ENCODE peak calls at places on chromosomes 2 and 18, in ten cellular contexts. P is right lobe of liver, D is H1, K is heart left ventricle, U is ovary, V is adrenal gland, G is transverse colon, M is A549, S is HCT116, N is uterus. T is an unnamed sample.

GRCh38 chr2:184549153-184549552 is 49.2 kb upstream of the ZNF804A start:
- DNase-seq in P (no peak), D (no peak), K (no peak), U (no peak), V (no peak), G (no peak), M (no peak), S (no peak), N (no peak), T (no peak)

GRCh38 chr2:208069186-208069585 is 43.9 kb upstream of the PLEKHM3 start:
- DNase-seq in P (no peak), D (no peak), K (no peak), U (no peak), V (no peak), G (no peak), M (no peak), S (no peak), N (no peak), T (no peak)

GRCh38 chr18:48942554-48943261 is 8.1 kb downstream of the SMAD7 start:
- DNase-seq in P (peak; percentile 66), D (no peak), K (no peak), U (no peak), V (peak; percentile 78), G (no peak), M (peak; percentile 92), S (peak; percentile 91), N (no peak), T (no peak)

GRCh38 chr2:232075080-232075479 is 113.6 kb downstream of the DIS3L2 start:
- DNase-seq in P (no peak), D (no peak), K (no peak), U (no peak), V (peak; percentile 26), G (no peak), M (peak; percentile 38), S (no peak), N (no peak), T (no peak)

GRCh38 chr18:78701753-78702409 is 277.7 kb upstream of the SALL3 start:
- DNase-seq in P (no peak), D (no peak), K (no peak), U (no peak), V (no peak), G (no peak), M (no peak), S (no peak), N (no peak), T (no peak)

GRCh38 chr2:112754562-112754961 is 9.8 kb downstream of the CKAP2L start:
- DNase-seq in P (no peak), D (no peak), K (no peak), U (no peak), V (no peak), G (no peak), M (no peak), S (no peak), N (no peak), T (no peak)

GRCh38 chr2:126658910-126659613 is 3.1 kb downstream of the GYPC start:
- DNase-seq in P (peak; percentile 77), D (no peak), K (peak; percentile 85), U (peak; percentile 66), V (peak; percentile 77), G (peak; percentile 68), M (no peak), S (no peak), N (peak; percentile 46), T (peak; percentile 80)

GRCh38 chr2:144548088-144548487 is 28.2 kb upstream of the ZEB2 start:
- DNase-seq in P (no peak), D (no peak), K (no peak), U (no peak), V (no peak), G (no peak), M (no peak), S (no peak), N (no peak), T (no peak)

GRCh38 chr2:108560241-108560811 is 26.1 kb downstream of the LIMS1 start:
- DNase-seq in P (no peak), D (no peak), K (no peak), U (no peak), V (no peak), G (no peak), M (no peak), S (no peak), N (no peak), T (no peak)

DNA sequence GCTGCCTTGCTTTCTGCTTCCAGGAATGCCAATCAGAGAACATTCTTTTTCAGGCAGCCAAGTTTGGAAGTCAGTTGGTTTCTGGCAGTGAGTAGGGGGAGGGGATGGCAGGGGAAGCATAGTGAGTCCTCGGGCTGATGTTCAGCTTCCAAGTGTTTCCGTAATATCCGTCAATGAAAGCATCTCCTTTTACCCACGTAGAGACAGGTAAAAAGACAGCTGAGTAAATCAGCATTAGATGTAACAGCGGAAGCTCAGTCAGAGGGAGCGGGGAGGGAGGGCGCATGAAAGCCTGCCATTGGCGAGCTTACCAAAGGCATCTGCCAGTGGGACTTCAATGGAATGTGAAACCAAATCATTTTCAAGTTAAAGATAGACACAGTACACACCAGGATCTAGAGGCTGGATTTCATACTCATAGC is 117.1 kb upstream of the DTNA start:
- DNase-seq in P (peak; percentile 64), D (peak; percentile 48), K (no peak), U (peak; percentile 47), V (peak; percentile 61), G (peak; percentile 19), M (no peak), S (no peak), N (peak; percentile 33), T (no peak)
- TF ChIP-seq POLR2A in P (peak; percentile 30), D (no peak), K (no peak), U (no peak), V (no peak), G (no peak), M (no peak), S (no peak), N (no peak), T (no peak)

GRCh38 chr2:160489096-160489495 is 4.5 kb downstream of the RBMS1 start:
- DNase-seq in P (no peak), D (no peak), K (no peak), U (no peak), V (no peak), G (no peak), M (no peak), S (no peak), N (no peak), T (no peak)

GRCh38 chr2:160490760-160491367 is 2.7 kb downstream of the RBMS1 start:
- DNase-seq in P (no peak), D (no peak), K (no peak), U (no peak), V (no peak), G (no peak), M (no peak), S (no peak), N (no peak), T (no peak)

GRCh38 chr2:160482673-160483072 is 10.9 kb downstream of the RBMS1 start:
- DNase-seq in P (no peak), D (no peak), K (no peak), U (no peak), V (no peak), G (no peak), M (no peak), S (no peak), N (no peak), T (no peak)

GRCh38 chr2:160484859-160485520 is 8.6 kb downstream of the RBMS1 start:
- DNase-seq in P (no peak), D (no peak), K (no peak), U (no peak), V (no peak), G (no peak), M (no peak), S (no peak), N (no peak), T (no peak)

DNA sequence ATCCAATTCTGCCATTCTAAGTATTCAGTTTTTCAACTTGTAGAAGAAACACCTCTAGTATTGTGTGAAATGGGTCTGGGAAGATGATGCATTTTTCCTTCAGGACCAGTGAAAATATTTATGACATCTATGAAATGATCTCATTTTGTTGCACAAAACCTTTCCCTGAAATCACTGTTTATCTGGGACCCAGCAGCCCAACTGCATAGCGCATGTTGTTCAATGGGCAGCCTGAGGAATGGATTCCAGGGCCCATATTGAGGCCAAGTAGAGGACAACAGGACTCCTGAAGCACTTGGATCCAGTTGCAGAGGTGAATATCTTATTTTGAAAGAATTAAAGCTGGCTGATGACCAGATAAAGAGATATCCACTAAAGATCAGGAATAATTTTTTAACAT is 7.3 kb downstream of the RBMS1 start:
- DNase-seq in P (no peak), D (no peak), K (no peak), U (no peak), V (no peak), G (no peak), M (no peak), S (no peak), N (no peak), T (no peak)
- H3K27ac ChIP-seq in P (no peak overlapping the region), D (no peak overlapping the region), K (no peak overlapping the region), U (no peak overlapping the region), V (no peak overlapping the region), G (peak overlapping the region; percentile 46), M (no peak overlapping the region), S (no peak overlapping the region), N (peak overlapping the region; percentile 49), T (peak overlapping the region; percentile 19)

DNA sequence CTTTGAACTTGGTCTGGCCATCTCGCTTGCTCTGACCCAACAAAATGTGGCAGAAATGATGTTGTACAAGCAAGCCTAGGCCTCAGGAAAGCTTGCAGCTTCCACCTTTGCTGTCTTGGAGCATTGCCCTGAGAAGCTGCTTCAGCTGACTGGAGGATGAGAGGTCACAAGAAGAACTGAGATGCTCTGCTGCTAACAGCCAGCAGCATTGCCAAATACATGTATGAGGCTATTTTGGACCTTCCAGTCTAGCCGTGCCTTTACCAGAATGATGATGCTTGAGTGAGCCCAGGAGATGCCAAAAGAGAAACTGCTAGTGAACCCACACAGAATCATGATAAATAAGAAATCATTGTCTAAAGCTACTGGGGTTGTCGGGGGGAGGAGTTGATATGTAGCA is 13.2 kb upstream of the ITGAV start:
- DNase-seq in P (no peak), D (no peak), K (no peak), U (no peak), V (no peak), G (no peak), M (peak; percentile 28), S (no peak), N (no peak), T (no peak)
- TF ChIP-seq POLR2A in P (no peak), D (no peak), K (no peak), U (no peak), V (no peak), G (no peak), M (no peak), S (no peak), N (no peak), T (no peak)

DNA sequence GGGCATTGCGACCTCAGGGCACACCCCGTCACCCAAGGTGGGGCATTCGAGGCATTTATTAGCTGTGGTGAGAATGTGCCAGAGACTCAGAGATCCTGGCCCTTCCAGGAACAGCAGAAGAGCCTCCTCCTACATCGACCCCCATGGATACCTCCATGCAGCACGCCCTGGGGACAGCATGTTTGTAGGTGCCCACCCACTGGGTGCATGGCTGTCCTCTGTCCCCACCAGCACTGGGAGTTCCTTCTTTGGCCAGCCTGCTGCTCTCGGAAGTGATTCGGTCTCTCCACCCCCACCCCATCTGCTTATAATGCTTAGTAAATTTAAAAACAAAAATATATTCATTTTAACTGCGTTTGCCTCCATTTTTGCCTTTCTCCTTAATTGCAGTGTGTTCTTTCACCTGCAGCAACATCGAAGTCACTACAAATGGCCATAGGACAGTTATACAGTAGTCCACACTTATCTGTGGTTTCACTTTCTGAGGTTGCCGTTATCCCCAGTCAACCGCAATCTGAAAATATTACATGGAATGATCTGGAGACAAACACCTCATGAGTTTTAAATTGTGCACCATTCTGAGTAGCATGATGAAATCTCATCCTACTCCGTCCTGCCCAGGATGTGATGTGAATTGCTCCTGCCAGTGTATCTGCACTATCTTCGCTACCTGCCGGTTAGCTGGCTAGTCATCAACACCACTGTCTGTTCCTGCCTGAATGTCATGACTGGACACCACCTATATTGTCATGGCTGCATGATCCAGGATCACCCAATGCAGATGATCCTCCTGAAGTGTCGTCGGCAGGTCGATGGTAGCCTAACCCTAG is 29.6 kb upstream of the ZCCHC2 start:
- DNase-seq in P (no peak), D (no peak), K (no peak), U (no peak), V (no peak), G (no peak), M (no peak), S (no peak), N (no peak), T (no peak)
- H3K27ac ChIP-seq in P (no peak overlapping the region), D (no peak overlapping the region), K (no peak overlapping the region), U (no peak overlapping the region), V (no peak overlapping the region), G (no peak overlapping the region), M (no peak overlapping the region), S (no peak overlapping the region), N (no peak overlapping the region), T (no peak overlapping the region)

T was measured in Peyer's patch.